ENCODE peak calls at places on chromosome 13, in seven cellular contexts. X is activated naive CD4-positive, alpha-beta T cell treated with anti-CD3 and anti-CD28 coated beads, Interleukin-2, amount 50 U/mL, for 72 hours; V is cardiac muscle cell; N is non-pigmented ciliary epithelial cell; W is ELF-1; Q is brain microvascular endothelial cell; S is adrenal gland. O is an unnamed sample.

GRCh38 chr13:114328595-114328994 is 14.3 kb downstream of the CHAMP1 start:
- DNase-seq in X (no peak), V (no peak), N (no peak), W (no peak), Q (no peak), S (no peak), O (no peak)

GRCh38 chr13:60267498-60268202 is 103.9 kb upstream of the DIAPH3 start:
- DNase-seq in X (no peak), V (peak), N (no peak), W (peak), Q (no peak), S (peak), O (peak)

GRCh38 chr13:42808572-42808971 is 27.2 kb downstream of the FAM216B start:
- DNase-seq in X (no peak), V (no peak), N (no peak), W (no peak), Q (no peak), S (no peak), O (no peak)

GRCh38 chr13:98998831-98999634 is 21.2 kb upstream of the DOCK9 start:
- DNase-seq in X (peak), V (no peak), N (no peak), W (no peak), Q (no peak), S (no peak), O (no peak)

GRCh38 chr13:79530270-79530669 is 49.3 kb downstream of the NDFIP2 start:
- DNase-seq in X (no peak), V (no peak), N (no peak), W (no peak), Q (no peak), S (no peak), O (no peak)

GRCh38 chr13:31913459-31913858 is 118.1 kb upstream of the FRY start:
- DNase-seq in X (no peak), V (no peak), N (no peak), W (no peak), Q (no peak), S (no peak), O (no peak)

GRCh38 chr13:109652536-109652935 is 133.8 kb downstream of the IRS2 start:
- DNase-seq in X (no peak), V (peak), N (no peak), W (no peak), Q (peak), S (no peak), O (no peak)

GRCh38 chr13:92362717-92363116 is 863.9 kb upstream of the GPC6 start:
- DNase-seq in X (no peak), V (peak), N (no peak), W (no peak), Q (no peak), S (peak), O (no peak)

GRCh38 chr13:99996177-99996705 is 14.7 kb downstream of the ZIC2 start:
- DNase-seq in X (no peak), V (no peak), N (no peak), W (no peak), Q (no peak), S (no peak), O (peak)

GRCh38 chr13:43127827-43128226 is 104.4 kb downstream of the DNAJC15 start:
- DNase-seq in X (no peak), V (no peak), N (no peak), W (no peak), Q (peak), S (no peak), O (no peak)

GRCh38 chr13:39910833-39911232 is 255.4 kb downstream of the COG6 start:
- DNase-seq in X (no peak), V (peak), N (no peak), W (no peak), Q (no peak), S (no peak), O (no peak)

GRCh38 chr13:105817011-105817410 is 718.5 kb downstream of the EFNB2 start:
- DNase-seq in X (no peak), V (no peak), N (no peak), W (peak), Q (no peak), S (no peak), O (peak)

GRCh38 chr13:50950808-50951207 is 41.2 kb downstream of the RNASEH2B start:
- DNase-seq in X (no peak), V (peak), N (no peak), W (no peak), Q (no peak), S (no peak), O (no peak)

GRCh38 chr13:110109910-110110309 is 197.0 kb downstream of the COL4A1 start:
- DNase-seq in X (no peak), V (peak), N (peak), W (peak), Q (peak), S (peak), O (no peak)

GRCh38 chr13:48158290-48158689 is 63.4 kb upstream of the MED4 start:
- DNase-seq in X (no peak), V (no peak), N (no peak), W (no peak), Q (no peak), S (no peak), O (no peak)

GRCh38 chr13:40617801-40618356 is 48.6 kb downstream of the FOXO1 start:
- DNase-seq in X (no peak), V (no peak), N (no peak), W (no peak), Q (no peak), S (no peak), O (no peak)

GRCh38 chr13:97325738-97326137 is 103.6 kb downstream of the MBNL2 start:
- DNase-seq in X (no peak), V (no peak), N (no peak), W (no peak), Q (no peak), S (no peak), O (no peak)

GRCh38 chr13:71712988-71713653 is 153.9 kb downstream of the DACH1 start:
- DNase-seq in X (no peak), V (peak), N (peak), W (peak), Q (peak), S (no peak), O (peak)

GRCh38 chr13:79392882-79393563 is 13.0 kb downstream of the RBM26 start:
- DNase-seq in X (peak), V (peak), N (peak), W (no peak), Q (peak), S (no peak), O (no peak)

GRCh38 chr13:110888390-110888789 is 26.5 kb downstream of the ANKRD10 start:
- DNase-seq in X (no peak), V (no peak), N (no peak), W (no peak), Q (no peak), S (no peak), O (no peak)

GRCh38 chr13:113562085-113562749 is 22.3 kb upstream of the TFDP1 start:
- DNase-seq in X (peak), V (peak), N (no peak), W (peak), Q (peak), S (peak), O (peak)

GRCh38 chr13:59658027-59658735 is 505.5 kb downstream of the DIAPH3 start:
- DNase-seq in X (no peak), V (no peak), N (no peak), W (no peak), Q (no peak), S (no peak), O (no peak)

GRCh38 chr13:33114146-33114545 is 97.9 kb downstream of the KL start:
- DNase-seq in X (no peak), V (no peak), N (no peak), W (no peak), Q (no peak), S (no peak), O (no peak)

GRCh38 chr13:32203736-32204135 is 111.4 kb downstream of the ZAR1L start:
- DNase-seq in X (no peak), V (no peak), N (no peak), W (no peak), Q (no peak), S (no peak), O (no peak)

GRCh38 chr13:93345642-93346220 is 119.1 kb downstream of the GPC6 start:
- DNase-seq in X (no peak), V (no peak), N (peak), W (no peak), Q (no peak), S (no peak), O (no peak)

GRCh38 chr13:52738719-52739467 is 727 bp downstream of the CNMD start:
- DNase-seq in X (peak), V (peak), N (no peak), W (peak), Q (no peak), S (no peak), O (peak)

GRCh38 chr13:78709028-78709427 is 50.1 kb upstream of the OBI1 start:
- DNase-seq in X (no peak), V (no peak), N (no peak), W (no peak), Q (no peak), S (no peak), O (no peak)

GRCh38 chr13:109348514-109349340 is 437.7 kb downstream of the IRS2 start:
- DNase-seq in X (no peak), V (peak), N (no peak), W (no peak), Q (no peak), S (no peak), O (no peak)

GRCh38 chr13:96816261-96816660 is 178.0 kb downstream of the OXGR1 start:
- DNase-seq in X (no peak), V (peak), N (no peak), W (no peak), Q (peak), S (no peak), O (no peak)

GRCh38 chr13:47679391-47679790 is 321.7 kb downstream of the SUCLA2 start:
- DNase-seq in X (no peak), V (peak), N (no peak), W (no peak), Q (peak), S (no peak), O (no peak)

GRCh38 chr13:21069561-21070004 is 8.2 kb upstream of the LATS2 start:
- DNase-seq in X (no peak), V (peak), N (peak), W (no peak), Q (peak), S (no peak), O (no peak)

GRCh38 chr13:114110091-114110829 is 22.2 kb downstream of the RASA3 start:
- DNase-seq in X (peak), V (no peak), N (no peak), W (peak), Q (no peak), S (no peak), O (peak)

GRCh38 chr13:30111810-30112209 is 195.5 kb downstream of the KATNAL1 start:
- DNase-seq in X (no peak), V (no peak), N (no peak), W (no peak), Q (no peak), S (no peak), O (peak)

GRCh38 chr13:34719060-34719875 is 222.8 kb upstream of the NBEA start:
- DNase-seq in X (no peak), V (no peak), N (no peak), W (no peak), Q (no peak), S (no peak), O (no peak)

GRCh38 chr13:29301027-29301426 is 294.5 kb downstream of the SLC7A1 start:
- DNase-seq in X (no peak), V (no peak), N (no peak), W (no peak), Q (no peak), S (no peak), O (peak)

GRCh38 chr13:52459668-52460067 is 4.4 kb downstream of the CKAP2 start:
- DNase-seq in X (no peak), V (peak), N (no peak), W (no peak), Q (peak), S (no peak), O (no peak)

GRCh38 chr13:46179576-46180368 is 2.2 kb downstream of the LCP1 start:
- DNase-seq in X (peak), V (no peak), N (no peak), W (no peak), Q (no peak), S (peak), O (no peak)

GRCh38 chr13:25037057-25037813 is 58.7 kb upstream of the PABPC3 start:
- DNase-seq in X (peak), V (peak), N (peak), W (peak), Q (peak), S (peak), O (peak)

O was measured in GM23338.